ENCODE peak calls at places on chromosomes 7 and 10, in seven cellular contexts. O is activated T-cell treated with anti-CD3 and anti-CD28 coated beads, Interleukin-2, amount 50 U/mL, for 4 hours; D is T-helper 17 cell; V is foreskin keratinocyte; G is psoas muscle; M is K562; E is gastrocnemius medialis. L is an unnamed sample.

GRCh38 chr10:4806534-4806933 is 19.5 kb upstream of the AKR1E2 start:
- ATAC-seq in E (no peak), G (no peak), D (no peak), M (no peak), O (no peak), V (no peak), L (no peak)

GRCh38 chr7:116185956-116186355 is 24.4 kb upstream of the TES start:
- ATAC-seq in G (no peak), D (no peak), E (no peak), O (no peak), M (no peak), V (peak), L (no peak)

GRCh38 chr7:142602756-142603155 is 146.5 kb upstream of the PRSS1 start:
- ATAC-seq in V (no peak), E (peak), D (no peak), G (peak), M (peak), O (no peak), L (no peak)

GRCh38 chr7:99120503-99120902 is 23.4 kb downstream of the SMURF1 start:
- ATAC-seq in D (no peak), G (no peak), O (no peak), E (no peak), M (no peak), V (no peak), L (no peak)

GRCh38 chr10:130795819-130796218 is 515.7 kb downstream of the TCERG1L start:
- ATAC-seq in G (no peak), M (no peak), O (no peak), V (no peak), D (no peak), E (no peak), L (no peak)

GRCh38 chr7:140390034-140390433 is 8.3 kb downstream of the SLC37A3 start:
- ATAC-seq in O (no peak), V (no peak), E (no peak), D (no peak), G (no peak), M (no peak), L (no peak)

GRCh38 chr10:48821692-48822091 is 117.9 kb downstream of the LRRC18 start:
- ATAC-seq in E (no peak), G (no peak), V (peak), M (peak), O (no peak), D (no peak), L (no peak)

GRCh38 chr10:6128591-6129383 is 40.0 kb downstream of the RBM17 start:
- ATAC-seq in D (no peak), M (peak), G (no peak), E (no peak), V (peak), O (no peak), L (peak)

GRCh38 chr10:79116363-79116762 is 47.6 kb downstream of the ZMIZ1 start:
- ATAC-seq in E (no peak), D (no peak), M (no peak), V (no peak), O (no peak), G (no peak), L (no peak)

GRCh38 chr7:150463461-150463860 is 13.0 kb downstream of the GIMAP8 start:
- ATAC-seq in G (no peak), D (peak), O (no peak), E (no peak), V (no peak), M (no peak), L (no peak)

GRCh38 chr10:34075269-34075926 is 739.7 kb downstream of the PARD3 start:
- ATAC-seq in D (no peak), O (no peak), E (no peak), G (no peak), M (no peak), V (no peak), L (peak)

GRCh38 chr10:6610647-6611046 is 30.6 kb upstream of the PRKCQ start:
- ATAC-seq in O (no peak), V (peak), G (no peak), E (no peak), D (no peak), M (no peak), L (no peak)

GRCh38 chr7:70060298-70061068 is 462.2 kb downstream of the AUTS2 start:
- ATAC-seq in D (no peak), G (no peak), V (no peak), E (no peak), M (no peak), O (no peak), L (no peak)

GRCh38 chr7:65387893-65388292 is 14.2 kb downstream of the ZNF92 start:
- ATAC-seq in D (no peak), V (no peak), E (no peak), O (no peak), G (no peak), M (no peak), L (no peak)

GRCh38 chr7:121366852-121367431 is 29.2 kb downstream of the FAM3C start:
- ATAC-seq in V (peak), O (no peak), E (no peak), D (peak), G (no peak), M (peak), L (no peak)

GRCh38 chr10:77939561-77940001 is 13.0 kb upstream of the DLG5 start:
- ATAC-seq in E (peak), O (no peak), G (peak), D (no peak), M (peak), V (no peak), L (peak)

GRCh38 chr7:38373155-38373554 is 99.7 kb upstream of the TARP start:
- ATAC-seq in M (no peak), V (no peak), E (no peak), D (no peak), O (no peak), G (no peak), L (no peak)

GRCh38 chr10:124754227-124754626 is 10.0 kb upstream of the FAM53B start:
- ATAC-seq in E (no peak), O (no peak), G (no peak), D (no peak), V (no peak), M (no peak), L (no peak)

GRCh38 chr10:121368347-121369025 is 229.8 kb downstream of the FGFR2 start:
- ATAC-seq in O (no peak), V (no peak), D (no peak), G (no peak), E (no peak), M (no peak), L (no peak)

GRCh38 chr7:152050547-152050971 is 25.1 kb downstream of the GALNT11 start:
- ATAC-seq in O (no peak), M (no peak), E (no peak), G (no peak), V (peak), D (no peak), L (no peak)

GRCh38 chr10:97903128-97904025 is 53.7 kb downstream of the GOLGA7B start:
- ATAC-seq in D (no peak), G (no peak), M (no peak), O (no peak), V (no peak), E (no peak), L (no peak)

GRCh38 chr7:87000344-87000743 is 59.1 kb downstream of the ELAPOR2 start:
- ATAC-seq in D (no peak), M (no peak), E (no peak), O (no peak), G (peak), V (peak), L (no peak)

GRCh38 chr7:151271699-151272355 is 23.3 kb upstream of the SMARCD3 start:
- ATAC-seq in G (peak), M (peak), V (no peak), O (no peak), D (peak), E (peak), L (peak)

GRCh38 chr7:30363778-30364563 is 79.6 kb downstream of the ZNRF2 start:
- ATAC-seq in V (no peak), D (no peak), E (no peak), M (peak), G (no peak), O (no peak), L (no peak)

GRCh38 chr7:40199076-40199802 is 64.4 kb downstream of the SUGCT start:
- ATAC-seq in D (no peak), O (no peak), V (peak), M (peak), G (peak), E (peak), L (no peak)

GRCh38 chr7:124940306-124940705 is 10.7 kb upstream of the POT1 start:
- ATAC-seq in E (no peak), V (no peak), G (no peak), M (no peak), D (no peak), O (no peak), L (no peak)

GRCh38 chr10:28497313-28498126 is 35.4 kb upstream of the WAC start:
- ATAC-seq in E (no peak), G (no peak), D (no peak), O (no peak), V (no peak), M (no peak), L (no peak)

GRCh38 chr10:27564880-27565279 is 60.8 kb downstream of the RAB18 start:
- ATAC-seq in G (no peak), M (no peak), E (no peak), V (no peak), D (no peak), O (no peak), L (no peak)

GRCh38 chr10:87753995-87754866 is 63.8 kb downstream of the ATAD1 start:
- ATAC-seq in V (no peak), M (no peak), D (no peak), E (no peak), O (no peak), G (no peak), L (no peak)

GRCh38 chr10:62390497-62391176 is 16.5 kb downstream of the ZNF365 start:
- ATAC-seq in E (no peak), M (no peak), O (no peak), D (no peak), G (no peak), V (peak), L (no peak)

GRCh38 chr7:101901661-101902491 is 84.5 kb downstream of the CUX1 start:
- ATAC-seq in E (peak), O (no peak), D (no peak), M (peak), V (no peak), G (peak), L (no peak)

GRCh38 chr7:158975526-158976467 is 119.4 kb downstream of the DYNC2I1 start:
- ATAC-seq in O (no peak), G (peak), D (peak), E (no peak), M (peak), V (peak), L (no peak)

GRCh38 chr7:69448071-69448470 is 150.2 kb upstream of the AUTS2 start:
- ATAC-seq in M (no peak), O (no peak), E (no peak), V (peak), G (no peak), D (no peak), L (no peak)

L was measured in gastroesophageal sphincter.